ENCODE peak calls at places on chromosomes 5 and 9, in ten cellular contexts. T is dorsolateral prefrontal cortex; S is Peyer's patch; F is AG04449; Q is psoas muscle; C is CD8-positive, alpha-beta T cell; U is A549; I is mammary epithelial cell; R is AG09309; B is transverse colon. A is an unnamed sample.

GRCh38 chr5:36136581-36136980 is 15.1 kb downstream of the LMBRD2 start:
- DNase-seq in Q (no peak), B (no peak), U (no peak), F (no peak), C (no peak), S (no peak), R (no peak), I (no peak), T (no peak), A (no peak)

GRCh38 chr9:112664541-112664940 is 53.4 kb downstream of the INIP start:
- DNase-seq in R (peak; percentile 11), B (no peak), F (no peak), U (no peak), C (no peak), S (no peak), Q (no peak), T (no peak), I (no peak), A (peak; percentile 3)

GRCh38 chr9:85516976-85517637 is 224.6 kb downstream of the AGTPBP1 start:
- DNase-seq in U (no peak), I (peak; percentile 86), Q (no peak), T (no peak), S (no peak), R (no peak), F (no peak), B (no peak), C (no peak), A (no peak)

GRCh38 chr5:107889387-107889786 is 218.7 kb upstream of the EFNA5 start:
- DNase-seq in I (no peak), B (no peak), U (no peak), S (no peak), R (no peak), Q (no peak), T (no peak), C (no peak), F (no peak), A (peak; percentile 10)

GRCh38 chr5:56941981-56942380 is 9.9 kb downstream of the MIER3 start:
- DNase-seq in T (no peak), S (no peak), R (peak; percentile 61), C (no peak), Q (no peak), I (no peak), B (no peak), U (no peak), F (peak; percentile 38), A (no peak)

GRCh38 chr5:137215780-137216179 is 283.3 kb downstream of the SPOCK1 start:
- DNase-seq in F (no peak), B (no peak), C (no peak), Q (no peak), R (no peak), U (no peak), I (no peak), T (no peak), S (no peak), A (no peak)

GRCh38 chr5:116574682-116575634 is at the start of gene SEMA6A:
- DNase-seq in B (peak; percentile 96), S (peak; percentile 46), T (peak; percentile 94), R (peak; percentile 35), Q (peak; percentile 94), F (peak; percentile 14), U (peak; percentile 55), I (peak; percentile 95), C (no peak), A (peak; percentile 93)

GRCh38 chr9:110357510-110357909 is 19.8 kb upstream of the TXNDC8 start:
- DNase-seq in F (no peak), T (no peak), I (peak; percentile 37), S (no peak), Q (no peak), B (no peak), U (no peak), R (no peak), C (no peak), A (no peak)

GRCh38 chr5:154176191-154176590 is 14.3 kb upstream of the GALNT10 start:
- DNase-seq in S (no peak), R (no peak), C (no peak), U (no peak), F (peak; percentile 54), I (no peak), Q (no peak), B (no peak), T (no peak), A (peak; percentile 75)

GRCh38 chr5:168413062-168413461 is 73.2 kb upstream of the RARS1 start:
- DNase-seq in S (no peak), Q (no peak), C (no peak), B (peak; percentile 11), T (no peak), F (no peak), R (no peak), U (no peak), I (peak; percentile 95), A (no peak)

DNA sequence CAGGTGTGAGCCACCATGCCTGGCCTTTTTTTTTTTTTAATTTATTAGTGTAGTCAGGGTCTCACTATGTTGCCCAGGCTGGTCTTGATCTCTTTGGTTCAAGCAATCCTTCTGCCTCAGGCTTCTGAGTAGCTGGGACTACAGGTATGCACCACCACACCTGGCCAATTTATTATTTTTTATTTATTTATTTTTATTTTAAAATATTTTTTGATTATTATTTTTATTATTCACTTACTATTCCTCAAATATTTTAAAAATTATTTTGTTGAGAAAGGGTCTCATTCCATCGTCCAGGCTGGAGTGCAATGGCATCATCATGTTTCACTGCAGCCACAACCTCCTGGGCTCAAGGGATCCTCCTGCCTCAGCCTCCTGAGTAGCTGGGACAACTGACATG is 49.7 kb upstream of the CHD1 start:
- DNase-seq in C (no peak), S (no peak), F (no peak), T (no peak), I (no peak), Q (no peak), R (no peak), B (no peak), U (no peak), A (no peak)
- TF ChIP-seq CTCF in C (no peak), S (no peak), F (no peak), T (no peak), I (no peak), Q (no peak), R (no peak), B (no peak), U (no peak), A (no peak)

DNA sequence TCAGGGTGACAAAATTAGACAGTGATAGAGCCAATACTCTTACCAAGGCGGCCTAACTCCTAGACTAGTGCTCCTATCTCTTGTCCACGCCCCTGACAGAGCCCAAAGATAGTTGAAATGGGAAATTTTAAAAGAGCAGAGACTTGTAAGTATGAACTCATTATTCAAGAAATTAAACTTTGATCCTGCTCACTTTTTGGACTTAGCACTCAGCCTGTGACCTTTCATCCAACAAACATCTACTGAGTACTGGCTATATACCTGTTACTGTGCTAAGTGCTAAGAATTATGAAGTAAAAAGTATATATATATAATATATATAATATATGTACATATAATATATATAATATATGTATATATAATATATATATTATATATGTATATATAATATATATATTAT is 1.2 kb downstream of the INVS start:
- DNase-seq in C (no peak), F (no peak), Q (no peak), I (no peak), B (no peak), R (no peak), T (no peak), S (no peak), U (no peak), A (no peak)
- H3K4me3 ChIP-seq in C (peak overlapping the region; percentile 95), F (peak overlapping the region; percentile 21), Q (peak overlapping the region; percentile 99), I (peak overlapping the region; percentile 95), B (no peak overlapping the region), R (no peak overlapping the region), T (peak overlapping the region; percentile 72), S (peak overlapping the region; percentile 94), U (peak overlapping the region; percentile 97), A (no peak overlapping the region)

DNA sequence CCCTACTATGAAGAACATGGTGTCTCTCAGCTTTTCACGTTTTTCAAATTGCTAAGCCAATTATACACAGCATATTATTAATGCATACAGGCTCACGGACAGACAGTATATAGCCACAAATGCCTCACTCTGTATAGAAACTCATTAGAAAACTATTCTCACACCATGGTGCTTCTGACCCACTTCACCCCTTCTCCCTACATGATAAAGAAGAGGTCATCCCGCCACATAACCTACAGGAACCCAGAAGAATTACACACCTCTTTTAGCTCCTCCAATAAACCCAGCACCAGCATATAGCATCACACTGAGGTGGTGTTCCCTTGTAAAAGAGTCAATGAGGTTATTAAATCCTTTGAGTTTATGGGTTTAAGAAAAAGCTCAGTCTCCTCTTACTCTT is 5.6 kb downstream of the TLE1 start:
- DNase-seq in Q (no peak), R (no peak), S (no peak), U (no peak), C (no peak), B (no peak), I (no peak), T (no peak), F (no peak), A (no peak)
- TF ChIP-seq CTCF in Q (no peak), R (no peak), S (no peak), U (no peak), C (no peak), B (no peak), I (no peak), T (no peak), F (no peak), A (no peak)

GRCh38 chr5:136031713-136032112 is 2.9 kb downstream of the TGFBI start:
- DNase-seq in B (no peak), R (no peak), Q (no peak), F (no peak), U (no peak), S (no peak), C (no peak), I (no peak), T (no peak), A (no peak)

GRCh38 chr5:136030956-136031611 is 2.3 kb downstream of the TGFBI start:
- DNase-seq in I (no peak), U (no peak), B (no peak), F (no peak), T (no peak), C (no peak), R (no peak), S (no peak), Q (no peak), A (no peak)

GRCh38 chr5:136033244-136033643 is 4.5 kb downstream of the TGFBI start:
- DNase-seq in Q (no peak), R (no peak), C (no peak), S (no peak), U (no peak), B (no peak), I (no peak), T (no peak), F (no peak), A (no peak)

GRCh38 chr5:136033848-136034247 is 5.1 kb downstream of the TGFBI start:
- DNase-seq in U (no peak), T (no peak), B (no peak), I (peak; percentile 91), Q (no peak), C (no peak), S (no peak), F (no peak), R (peak; percentile 74), A (no peak)

GRCh38 chr5:136032564-136032963 is 3.8 kb downstream of the TGFBI start:
- DNase-seq in T (no peak), B (no peak), Q (no peak), S (no peak), U (no peak), I (peak; percentile 81), R (peak; percentile 79), F (no peak), C (no peak), A (peak; percentile 84)
- H3K4me3 ChIP-seq in T (no peak overlapping the region), B (no peak overlapping the region), Q (no peak overlapping the region), S (no peak overlapping the region), U (peak overlapping the region; percentile 97), I (no peak overlapping the region), R (no peak overlapping the region), F (peak overlapping the region; percentile 82), C (no peak overlapping the region), A (no peak overlapping the region)